ENCODE peak calls at places on chromosomes 13 and 19, in four cellular contexts. One of them, this sample, is unnamed.

GRCh38 chr19:6229216-6229913 is 50.4 kb downstream of the MLLT1 start:
- DNase-seq in posterior vena cava: no peak
- DNase-seq in retinal pigment epithelial cell: no peak
- DNase-seq in T-cell: no peak
- DNase-seq in this sample: no peak

GRCh38 chr19:7742991-7743390 is 4.3 kb downstream of the CD209 start:
- DNase-seq in posterior vena cava: peak
- DNase-seq in retinal pigment epithelial cell: no peak
- DNase-seq in T-cell: no peak
- DNase-seq in this sample: no peak

GRCh38 chr19:33795370-33796163 is 1.1 kb upstream of the KCTD15 start:
- DNase-seq in posterior vena cava: peak
- DNase-seq in retinal pigment epithelial cell: no peak
- DNase-seq in T-cell: no peak
- DNase-seq in this sample: peak

GRCh38 chr19:56837492-56837891 is 3.0 kb downstream of the PEG3 start:
- DNase-seq in posterior vena cava: peak
- DNase-seq in retinal pigment epithelial cell: peak
- DNase-seq in T-cell: no peak
- DNase-seq in this sample: peak

GRCh38 chr19:18173054-18173571 is 500 bp upstream of the IFI30 start:
- DNase-seq in posterior vena cava: peak
- DNase-seq in retinal pigment epithelial cell: no peak
- DNase-seq in T-cell: no peak
- DNase-seq in this sample: peak

GRCh38 chr13:60453490-60453889 is 56.5 kb downstream of the TDRD3 start:
- DNase-seq in posterior vena cava: no peak
- DNase-seq in retinal pigment epithelial cell: no peak
- DNase-seq in T-cell: no peak
- DNase-seq in this sample: no peak

GRCh38 chr13:54628383-54628782 is 1599.8 kb downstream of the OLFM4 start:
- DNase-seq in posterior vena cava: no peak
- DNase-seq in retinal pigment epithelial cell: no peak
- DNase-seq in T-cell: no peak
- DNase-seq in this sample: no peak

GRCh38 chr13:63629591-63629990 is 2213.9 kb upstream of the PCDH20 start:
- DNase-seq in posterior vena cava: no peak
- DNase-seq in retinal pigment epithelial cell: no peak
- DNase-seq in T-cell: no peak
- DNase-seq in this sample: no peak

GRCh38 chr19:30026933-30027332 is 84.9 kb downstream of the URI1 start:
- DNase-seq in posterior vena cava: no peak
- DNase-seq in retinal pigment epithelial cell: no peak
- DNase-seq in T-cell: no peak
- DNase-seq in this sample: no peak

GRCh38 chr13:110359840-110360301 is 52.8 kb downstream of the COL4A2 start:
- DNase-seq in posterior vena cava: no peak
- DNase-seq in retinal pigment epithelial cell: no peak
- DNase-seq in T-cell: no peak
- DNase-seq in this sample: no peak